ENCODE peak calls at places on chromosomes 7 and 10, in six cellular contexts. One of them, this sample, is unnamed.
A peak's percentile ranks its signal among the peaks of the same experiment; 100 is the strongest.

GRCh38 chr7:20894806-20895205 is 108.1 kb upstream of the SP8 start:
- DNase-seq in fibroblast of lung: peak; percentile 6
- DNase-seq in IMR-90: no peak
- DNase-seq in HCT116: no peak
- DNase-seq in astrocyte: no peak
- DNase-seq in mammary epithelial cell: peak; percentile 76
- DNase-seq in this sample: peak; percentile 67

GRCh38 chr7:46525876-46526275 is 604.8 kb upstream of the IGFBP3 start:
- DNase-seq in astrocyte: peak; percentile 23
- DNase-seq in fibroblast of lung: no peak
- DNase-seq in mammary epithelial cell: no peak
- DNase-seq in HCT116: no peak
- DNase-seq in IMR-90: no peak
- DNase-seq in this sample: peak; percentile 4

GRCh38 chr10:1119027-1119426 is 62.8 kb downstream of the WDR37 start:
- DNase-seq in IMR-90: no peak
- DNase-seq in astrocyte: no peak
- DNase-seq in HCT116: no peak
- DNase-seq in fibroblast of lung: no peak
- DNase-seq in mammary epithelial cell: no peak
- DNase-seq in this sample: no peak

GRCh38 chr10:127996586-127996985 is 89.7 kb downstream of the PTPRE start:
- DNase-seq in IMR-90: no peak
- DNase-seq in fibroblast of lung: peak; percentile 24
- DNase-seq in HCT116: no peak
- DNase-seq in astrocyte: no peak
- DNase-seq in mammary epithelial cell: no peak
- DNase-seq in this sample: no peak

GRCh38 chr7:149707448-149707886 is 65.9 kb downstream of the ZNF467 start:
- DNase-seq in IMR-90: no peak
- DNase-seq in HCT116: no peak
- DNase-seq in astrocyte: no peak
- DNase-seq in mammary epithelial cell: peak; percentile 40
- DNase-seq in fibroblast of lung: peak; percentile 24
- DNase-seq in this sample: peak; percentile 54

GRCh38 chr10:3780056-3780765 is 4.8 kb downstream of the KLF6 start:
- DNase-seq in fibroblast of lung: peak; percentile 53
- DNase-seq in IMR-90: peak; percentile 71
- DNase-seq in HCT116: no peak
- DNase-seq in mammary epithelial cell: peak; percentile 77
- DNase-seq in astrocyte: peak; percentile 82
- DNase-seq in this sample: peak; percentile 61

GRCh38 chr10:133117036-133117687 is 29.4 kb downstream of the ADGRA1 start:
- DNase-seq in astrocyte: no peak
- DNase-seq in fibroblast of lung: no peak
- DNase-seq in mammary epithelial cell: no peak
- DNase-seq in IMR-90: no peak
- DNase-seq in HCT116: no peak
- DNase-seq in this sample: no peak

GRCh38 chr7:90262438-90262837 is 17.5 kb downstream of the CFAP69 start:
- DNase-seq in IMR-90: peak; percentile 35
- DNase-seq in fibroblast of lung: peak; percentile 67
- DNase-seq in astrocyte: no peak
- DNase-seq in mammary epithelial cell: peak; percentile 21
- DNase-seq in HCT116: peak; percentile 15
- DNase-seq in this sample: peak; percentile 70

GRCh38 chr10:86594535-86594934 is 59.8 kb upstream of the OPN4 start:
- DNase-seq in astrocyte: peak; percentile 39
- DNase-seq in mammary epithelial cell: peak; percentile 33
- DNase-seq in fibroblast of lung: peak; percentile 49
- DNase-seq in IMR-90: peak; percentile 60
- DNase-seq in HCT116: peak; percentile 18
- DNase-seq in this sample: peak; percentile 77

GRCh38 chr10:88908194-88908593 is 28.1 kb downstream of the STAMBPL1 start:
- DNase-seq in fibroblast of lung: no peak
- DNase-seq in mammary epithelial cell: no peak
- DNase-seq in HCT116: no peak
- DNase-seq in IMR-90: no peak
- DNase-seq in astrocyte: no peak
- DNase-seq in this sample: no peak

GRCh38 chr10:102102421-102102820 is 17.7 kb downstream of the LDB1 start:
- DNase-seq in HCT116: no peak
- DNase-seq in astrocyte: no peak
- DNase-seq in fibroblast of lung: no peak
- DNase-seq in mammary epithelial cell: no peak
- DNase-seq in IMR-90: no peak
- DNase-seq in this sample: no peak

GRCh38 chr10:122568551-122568950 is 8.0 kb downstream of the DMBT1 start:
- DNase-seq in IMR-90: no peak
- DNase-seq in mammary epithelial cell: no peak
- DNase-seq in HCT116: no peak
- DNase-seq in astrocyte: no peak
- DNase-seq in fibroblast of lung: no peak
- DNase-seq in this sample: no peak

GRCh38 chr7:149463500-149464161 is 2.8 kb upstream of the ZNF777 start:
- DNase-seq in fibroblast of lung: no peak
- DNase-seq in mammary epithelial cell: no peak
- DNase-seq in HCT116: no peak
- DNase-seq in IMR-90: no peak
- DNase-seq in astrocyte: no peak
- DNase-seq in this sample: no peak

GRCh38 chr10:99630439-99630838 is 10.2 kb upstream of the SLC25A28 start:
- DNase-seq in astrocyte: peak; percentile 42
- DNase-seq in mammary epithelial cell: peak; percentile 63
- DNase-seq in fibroblast of lung: peak; percentile 64
- DNase-seq in HCT116: peak; percentile 26
- DNase-seq in IMR-90: peak; percentile 64
- DNase-seq in this sample: peak; percentile 53

GRCh38 chr7:132516042-132516840 is 60.0 kb downstream of the PLXNA4 start:
- DNase-seq in HCT116: no peak
- DNase-seq in IMR-90: peak; percentile 10
- DNase-seq in astrocyte: peak; percentile 84
- DNase-seq in fibroblast of lung: peak; percentile 39
- DNase-seq in mammary epithelial cell: peak; percentile 21
- DNase-seq in this sample: peak; percentile 56

GRCh38 chr7:47392241-47392759 is 189.6 kb downstream of the TNS3 start:
- DNase-seq in fibroblast of lung: peak; percentile 98
- DNase-seq in astrocyte: peak; percentile 98
- DNase-seq in HCT116: no peak
- DNase-seq in mammary epithelial cell: no peak
- DNase-seq in IMR-90: peak; percentile 82
- DNase-seq in this sample: no peak

GRCh38 chr7:45625714-45626440 is 51.7 kb downstream of the ADCY1 start:
- DNase-seq in HCT116: no peak
- DNase-seq in IMR-90: no peak
- DNase-seq in fibroblast of lung: no peak
- DNase-seq in mammary epithelial cell: no peak
- DNase-seq in astrocyte: no peak
- DNase-seq in this sample: no peak

GRCh38 chr10:70891636-70892035 is 3.3 kb upstream of the PCBD1 start:
- DNase-seq in HCT116: no peak
- DNase-seq in IMR-90: no peak
- DNase-seq in astrocyte: peak; percentile 29
- DNase-seq in mammary epithelial cell: no peak
- DNase-seq in fibroblast of lung: no peak
- DNase-seq in this sample: peak; percentile 23

GRCh38 chr7:32879460-32879859 is 12.1 kb downstream of the KBTBD2 start:
- DNase-seq in fibroblast of lung: no peak
- DNase-seq in IMR-90: no peak
- DNase-seq in astrocyte: peak; percentile 14
- DNase-seq in mammary epithelial cell: peak; percentile 13
- DNase-seq in HCT116: no peak
- DNase-seq in this sample: no peak

GRCh38 chr7:50287121-50287520 is 17.4 kb upstream of the IKZF1 start:
- DNase-seq in astrocyte: no peak
- DNase-seq in mammary epithelial cell: no peak
- DNase-seq in IMR-90: no peak
- DNase-seq in fibroblast of lung: no peak
- DNase-seq in HCT116: no peak
- DNase-seq in this sample: no peak
- H3K9ac ChIP-seq in astrocyte: no peak overlapping the region
- H3K9ac ChIP-seq in mammary epithelial cell: no peak overlapping the region
- H3K9ac ChIP-seq in IMR-90: no peak overlapping the region
- H3K9ac ChIP-seq in fibroblast of lung: no peak overlapping the region
- H3K9ac ChIP-seq in HCT116: no peak overlapping the region
- H3K9ac ChIP-seq in this sample: no peak overlapping the region

DNA sequence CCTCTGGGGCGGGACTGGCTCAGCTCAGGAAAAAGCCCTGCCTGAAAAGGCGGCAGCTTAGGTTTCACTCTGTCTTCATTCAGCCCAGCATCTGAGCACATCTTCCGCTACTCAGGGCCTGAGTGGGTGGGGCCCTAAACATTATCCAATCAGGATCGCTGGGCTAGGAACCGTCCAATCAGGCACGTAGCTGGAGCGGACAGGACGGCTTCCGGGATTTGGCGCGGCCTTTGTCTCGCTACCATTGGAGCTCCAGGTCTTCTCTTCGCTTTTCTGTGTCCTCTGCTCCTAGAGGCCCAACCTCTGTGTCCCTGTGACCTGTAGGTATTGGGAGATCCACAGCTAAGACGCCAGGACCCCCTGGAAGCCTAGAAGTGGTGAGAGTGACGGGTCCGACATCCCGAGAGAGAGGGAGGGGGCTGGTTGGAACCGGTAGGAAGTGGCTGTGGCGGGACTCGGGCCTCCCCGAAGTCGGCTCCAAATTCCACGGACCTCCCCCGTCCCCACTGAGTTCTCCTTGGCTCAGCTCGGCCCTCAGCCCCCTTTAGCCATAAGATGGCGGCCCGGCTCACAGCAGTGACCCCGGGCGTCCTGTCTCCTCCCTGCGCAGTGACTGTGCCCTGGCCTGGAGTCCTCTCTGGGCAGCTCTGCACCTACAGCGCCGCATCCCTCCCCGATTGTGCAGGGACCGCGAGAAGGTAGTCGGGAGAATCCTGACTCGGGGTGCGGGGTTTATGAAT is 99.1 kb downstream of the ZNF680 start:
- DNase-seq in IMR-90: peak; percentile 4
- DNase-seq in HCT116: no peak
- DNase-seq in fibroblast of lung: peak; percentile 64
- DNase-seq in mammary epithelial cell: peak; percentile 53
- DNase-seq in astrocyte: peak; percentile 56
- DNase-seq in this sample: peak; percentile 2
- H2AFZ ChIP-seq in IMR-90: peak overlapping the region; percentile 21
- H2AFZ ChIP-seq in HCT116: no peak overlapping the region
- H2AFZ ChIP-seq in fibroblast of lung: peak overlapping the region; percentile 51
- H2AFZ ChIP-seq in mammary epithelial cell: peak overlapping the region; percentile 86
- H2AFZ ChIP-seq in astrocyte: peak overlapping the region; percentile 52
- H2AFZ ChIP-seq in this sample: no peak overlapping the region

GRCh38 chr10:119315128-119316001 is 108.0 kb downstream of the GRK5 start:
- DNase-seq in astrocyte: peak; percentile 97
- DNase-seq in HCT116: peak; percentile 91
- DNase-seq in IMR-90: peak; percentile 98
- DNase-seq in mammary epithelial cell: peak; percentile 73
- DNase-seq in fibroblast of lung: peak; percentile 94
- DNase-seq in this sample: peak; percentile 86

GRCh38 chr10:119313024-119313423 is 105.7 kb downstream of the GRK5 start:
- DNase-seq in IMR-90: no peak
- DNase-seq in HCT116: no peak
- DNase-seq in fibroblast of lung: no peak
- DNase-seq in astrocyte: no peak
- DNase-seq in mammary epithelial cell: no peak
- DNase-seq in this sample: no peak

GRCh38 chr10:119313645-119314044 is 106.3 kb downstream of the GRK5 start:
- DNase-seq in mammary epithelial cell: no peak
- DNase-seq in fibroblast of lung: no peak
- DNase-seq in HCT116: no peak
- DNase-seq in IMR-90: no peak
- DNase-seq in astrocyte: no peak
- DNase-seq in this sample: no peak

GRCh38 chr10:119314486-119314885 is 107.1 kb downstream of the GRK5 start:
- DNase-seq in fibroblast of lung: no peak
- DNase-seq in mammary epithelial cell: no peak
- DNase-seq in HCT116: no peak
- DNase-seq in astrocyte: no peak
- DNase-seq in IMR-90: no peak
- DNase-seq in this sample: no peak

GRCh38 chr10:119314061-119314460 is 106.7 kb downstream of the GRK5 start:
- DNase-seq in mammary epithelial cell: no peak
- DNase-seq in HCT116: no peak
- DNase-seq in IMR-90: no peak
- DNase-seq in astrocyte: no peak
- DNase-seq in fibroblast of lung: no peak
- DNase-seq in this sample: no peak
- H3K4me1 ChIP-seq in mammary epithelial cell: peaks cover 33% of the 10 kb centered on the region
- H3K4me1 ChIP-seq in HCT116: peaks cover 55% of the 10 kb centered on the region
- H3K4me1 ChIP-seq in IMR-90: peaks cover 51% of the 10 kb centered on the region
- H3K4me1 ChIP-seq in astrocyte: peaks cover 47% of the 10 kb centered on the region
- H3K4me1 ChIP-seq in fibroblast of lung: peaks cover 42% of the 10 kb centered on the region
- H3K4me1 ChIP-seq in this sample: peaks cover 47% of the 10 kb centered on the region

GRCh38 chr10:62015994-62016393 is 114.5 kb downstream of the ARID5B start:
- DNase-seq in IMR-90: peak; percentile 55
- DNase-seq in astrocyte: no peak
- DNase-seq in fibroblast of lung: peak; percentile 53
- DNase-seq in mammary epithelial cell: no peak
- DNase-seq in HCT116: no peak
- DNase-seq in this sample: no peak

GRCh38 chr10:62019013-62019684 is 117.7 kb downstream of the ARID5B start:
- DNase-seq in IMR-90: no peak
- DNase-seq in mammary epithelial cell: peak; percentile 83
- DNase-seq in HCT116: no peak
- DNase-seq in astrocyte: peak; percentile 89
- DNase-seq in fibroblast of lung: no peak
- DNase-seq in this sample: no peak

GRCh38 chr10:62018141-62018911 is 116.8 kb downstream of the ARID5B start:
- DNase-seq in HCT116: no peak
- DNase-seq in astrocyte: no peak
- DNase-seq in fibroblast of lung: no peak
- DNase-seq in mammary epithelial cell: no peak
- DNase-seq in IMR-90: no peak
- DNase-seq in this sample: no peak

GRCh38 chr10:62016477-62017140 is 115.1 kb downstream of the ARID5B start:
- DNase-seq in fibroblast of lung: peak; percentile 24
- DNase-seq in astrocyte: peak; percentile 67
- DNase-seq in IMR-90: peak; percentile 42
- DNase-seq in HCT116: no peak
- DNase-seq in mammary epithelial cell: no peak
- DNase-seq in this sample: no peak

DNA sequence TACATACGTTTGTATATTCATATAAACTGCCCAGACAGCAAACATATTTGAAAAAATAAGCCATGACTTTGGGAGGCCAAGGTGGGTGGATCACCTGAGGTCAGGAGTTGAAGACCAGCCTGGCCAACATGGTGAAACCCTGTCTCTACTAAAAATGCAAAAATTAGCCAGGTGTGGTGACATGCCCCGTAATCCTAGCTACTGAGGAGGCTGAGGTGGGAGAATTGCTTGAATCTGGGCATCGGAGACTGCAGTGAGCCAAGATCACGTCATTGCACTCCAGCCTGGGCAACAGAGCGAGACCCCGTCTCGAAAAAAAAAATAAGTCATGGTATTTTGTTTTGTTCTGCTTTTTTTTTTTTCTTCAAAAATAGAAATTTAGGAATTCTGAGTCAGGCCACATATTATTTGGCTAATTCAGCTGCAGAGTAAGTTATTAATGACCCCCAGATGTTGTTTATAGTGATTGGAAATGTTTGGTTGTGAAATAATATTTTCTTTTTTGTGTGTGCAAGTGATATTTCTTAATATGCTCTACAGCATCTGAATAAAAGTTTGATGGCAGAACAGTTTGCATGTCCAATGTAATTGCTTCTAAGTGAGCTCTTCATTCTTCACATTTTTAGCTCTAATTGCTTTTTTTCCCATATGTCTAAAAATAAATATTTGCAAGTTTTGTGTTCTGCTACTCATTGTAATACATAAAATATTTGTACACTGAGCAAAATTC is 115.8 kb downstream of the ARID5B start:
- DNase-seq in fibroblast of lung: peak; percentile 68
- DNase-seq in IMR-90: no peak
- DNase-seq in astrocyte: no peak
- DNase-seq in HCT116: no peak
- DNase-seq in mammary epithelial cell: no peak
- DNase-seq in this sample: no peak
- H3K9ac ChIP-seq in fibroblast of lung: no peak overlapping the region
- H3K9ac ChIP-seq in IMR-90: no peak overlapping the region
- H3K9ac ChIP-seq in astrocyte: no peak overlapping the region
- H3K9ac ChIP-seq in HCT116: no peak overlapping the region
- H3K9ac ChIP-seq in mammary epithelial cell: no peak overlapping the region
- H3K9ac ChIP-seq in this sample: no peak overlapping the region

This sample was measured in PC-3.